ENCODE peak calls at places on chromosomes 11 and 22, in five cellular contexts. V is DND-41, G is neuronal stem cell, A is right cardiac atrium, D is upper lobe of right lung. I is an unnamed sample.

GRCh38 chr11:100769165-100769564 is 82.1 kb downstream of the ARHGAP42 start:
- DNase-seq in V (no peak), G (no peak), A (no peak), D (no peak), I (no peak)

GRCh38 chr22:49152930-49153770 is 674.5 kb downstream of the BRD1 start:
- DNase-seq in V (no peak), G (no peak), A (no peak), D (no peak), I (no peak)

GRCh38 chr22:25069758-25070461 is 117.4 kb downstream of the KIAA1671 start:
- DNase-seq in V (no peak), G (no peak), A (no peak), D (peak; percentile 68), I (no peak)

GRCh38 chr22:49573109-49573765 is 254.4 kb downstream of the BRD1 start:
- DNase-seq in V (no peak), G (no peak), A (no peak), D (no peak), I (no peak)

GRCh38 chr11:73194593-73194992 is 23.5 kb upstream of the P2RY2 start:
- DNase-seq in V (no peak), G (no peak), A (no peak), D (no peak), I (peak; percentile 86)

GRCh38 chr11:86818466-86819282 is 18.3 kb downstream of the PRSS23 start:
- DNase-seq in V (peak; percentile 7), G (no peak), A (no peak), D (no peak), I (no peak)

GRCh38 chr11:67053896-67054850 is 2.5 kb upstream of the RHOD start:
- DNase-seq in V (peak; percentile 57), G (peak; percentile 55), A (no peak), D (peak; percentile 75), I (no peak)

GRCh38 chr22:20068640-20069039 is 11.4 kb upstream of the DGCR8 start:
- DNase-seq in V (no peak), G (no peak), A (no peak), D (no peak), I (no peak)

GRCh38 chr22:27476729-27477128 is 324.8 kb downstream of the MN1 start:
- DNase-seq in V (no peak), G (no peak), A (no peak), D (no peak), I (peak; percentile 91)

GRCh38 chr22:41915035-41915782 is at the start of gene SHISA8:
- DNase-seq in V (no peak), G (no peak), A (peak; percentile 50), D (peak; percentile 78), I (no peak)

GRCh38 chr11:120032766-120033390 is 105.0 kb downstream of the TRIM29 start:
- DNase-seq in V (no peak), G (no peak), A (no peak), D (no peak), I (no peak)

GRCh38 chr22:49999901-50000586 is 12.5 kb downstream of the IL17REL start:
- DNase-seq in V (no peak), G (no peak), A (no peak), D (peak; percentile 62), I (no peak)

GRCh38 chr11:117872420-117872961 is 4.0 kb downstream of the FXYD6 start:
- DNase-seq in V (no peak), G (no peak), A (no peak), D (no peak), I (no peak)

GRCh38 chr11:100484948-100485347 is 202.1 kb upstream of the ARHGAP42 start:
- DNase-seq in V (no peak), G (no peak), A (no peak), D (no peak), I (peak; percentile 72)

GRCh38 chr11:72026029-72026428 is 27.3 kb downstream of the IL18BP start:
- DNase-seq in V (no peak), G (no peak), A (no peak), D (no peak), I (no peak)

GRCh38 chr11:69500285-69501120 is 19.0 kb downstream of the LINC01488 start:
- DNase-seq in V (no peak), G (no peak), A (no peak), D (peak; percentile 57), I (no peak)

GRCh38 chr11:104700609-104701008 is 197.7 kb downstream of the CASP12 start:
- DNase-seq in V (no peak), G (no peak), A (no peak), D (no peak), I (peak; percentile 66)

GRCh38 chr11:9313648-9314290 is 624 bp downstream of the TMEM41B start:
- DNase-seq in V (no peak), G (no peak), A (no peak), D (no peak), I (no peak)

GRCh38 chr11:31059529-31059928 is 310.0 kb downstream of the DCDC1 start:
- DNase-seq in V (no peak), G (no peak), A (no peak), D (no peak), I (no peak)

GRCh38 chr11:57491371-57492061 is 24.0 kb downstream of the SLC43A1 start:
- DNase-seq in V (peak; percentile 67), G (peak; percentile 43), A (no peak), D (peak; percentile 72), I (no peak)

DNA sequence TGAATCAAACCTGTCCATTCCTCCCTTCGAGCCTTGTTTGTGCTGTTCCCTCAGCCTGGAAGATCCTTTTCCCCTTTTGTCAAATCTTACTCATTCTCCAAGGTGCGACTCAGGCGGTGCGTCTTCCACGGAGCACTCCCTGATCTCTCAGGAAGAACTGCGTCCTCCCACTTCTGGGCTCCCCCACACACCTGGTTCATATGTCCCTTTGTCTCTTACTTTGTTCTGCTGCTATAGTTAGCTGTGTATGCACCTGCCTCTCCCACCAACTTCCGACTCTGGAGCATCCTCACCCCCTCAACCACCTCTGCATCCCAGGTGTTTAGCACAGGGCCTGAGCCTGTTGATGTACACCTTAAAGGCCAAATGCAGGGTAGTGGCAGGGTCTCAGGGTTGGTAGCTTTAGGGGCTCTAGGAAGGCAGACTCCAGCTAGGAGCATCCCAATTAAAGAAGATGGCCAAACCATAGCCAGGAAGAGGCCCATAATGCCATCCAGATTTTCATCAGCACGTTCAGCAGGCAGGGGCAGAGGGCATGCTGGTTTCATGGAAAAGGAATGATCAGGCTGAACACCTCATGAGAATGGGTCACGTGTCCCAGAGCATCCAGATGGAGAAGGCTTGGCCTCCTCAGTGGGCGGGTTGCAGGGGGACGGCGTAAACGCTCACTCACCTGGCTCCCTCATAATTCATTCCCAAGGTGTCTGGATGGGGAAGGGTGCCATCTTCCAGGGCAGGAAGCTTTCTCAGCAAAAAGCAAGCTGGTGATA is 20.1 kb downstream of the PTPN5 start:
- DNase-seq in V (no peak), G (no peak), A (no peak), D (no peak), I (no peak)
- H3K27ac ChIP-seq in V (no peak overlapping the region), G (no peak overlapping the region), A (no peak overlapping the region), D (no peak overlapping the region), I (no peak overlapping the region)

GRCh38 chr22:46589871-46590271 is 30.3 kb upstream of the GRAMD4 start:
- DNase-seq in V (no peak), G (no peak), A (no peak), D (peak; percentile 59), I (no peak)
- H3K27ac ChIP-seq in V (peak overlapping the region; percentile 75), G (no peak overlapping the region), A (peak overlapping the region; percentile 78), D (no peak overlapping the region), I (no peak overlapping the region)

GRCh38 chr11:75302346-75302745 is 49.1 kb downstream of the ARRB1 start:
- DNase-seq in V (peak; percentile 10), G (no peak), A (no peak), D (no peak), I (no peak)

GRCh38 chr11:75298191-75298590 is 53.3 kb downstream of the ARRB1 start:
- DNase-seq in V (no peak), G (no peak), A (no peak), D (no peak), I (no peak)

GRCh38 chr11:75303544-75304224 is 47.8 kb downstream of the ARRB1 start:
- DNase-seq in V (no peak), G (no peak), A (no peak), D (no peak), I (no peak)

GRCh38 chr11:75301131-75301530 is 50.3 kb downstream of the ARRB1 start:
- DNase-seq in V (no peak), G (no peak), A (no peak), D (peak; percentile 72), I (no peak)

GRCh38 chr11:75301602-75302345 is 49.7 kb downstream of the ARRB1 start:
- DNase-seq in V (no peak), G (no peak), A (no peak), D (no peak), I (no peak)
- H3K27ac ChIP-seq in V (no peak overlapping the region), G (no peak overlapping the region), A (peak overlapping the region; percentile 53), D (peak overlapping the region; percentile 14), I (no peak overlapping the region)

GRCh38 chr11:68470304-68470811 is 9.8 kb downstream of the PPP6R3 start:
- DNase-seq in V (no peak), G (no peak), A (no peak), D (no peak), I (no peak)

GRCh38 chr11:68469122-68469521 is 8.6 kb downstream of the PPP6R3 start:
- DNase-seq in V (no peak), G (no peak), A (no peak), D (no peak), I (no peak)

GRCh38 chr11:68469642-68470041 is 9.1 kb downstream of the PPP6R3 start:
- DNase-seq in V (no peak), G (no peak), A (no peak), D (no peak), I (no peak)

GRCh38 chr11:68472778-68473177 is 12.2 kb downstream of the PPP6R3 start:
- DNase-seq in V (no peak), G (no peak), A (no peak), D (no peak), I (no peak)

GRCh38 chr11:68471360-68472340 is 11.1 kb downstream of the PPP6R3 start:
- DNase-seq in V (peak; percentile 78), G (no peak), A (no peak), D (no peak), I (no peak)
- H3K27ac ChIP-seq in V (peak overlapping the region; percentile 46), G (no peak overlapping the region), A (no peak overlapping the region), D (no peak overlapping the region), I (no peak overlapping the region)

GRCh38 chr11:34667810-34668582 is 47.1 kb downstream of the EHF start:
- DNase-seq in V (no peak), G (no peak), A (no peak), D (no peak), I (peak; percentile 29)
- H3K27ac ChIP-seq in V (no peak overlapping the region), G (no peak overlapping the region), A (no peak overlapping the region), D (no peak overlapping the region), I (no peak overlapping the region)

I was measured in foreskin keratinocyte.